ENCODE peak calls at places on chromosomes 12 and 14, in eight cellular contexts. One of them, this sample, is unnamed.

GRCh38 chr12:147242-147641 is 66.7 kb downstream of the SLC6A12 start:
- DNase-seq in psoas muscle: no peak
- DNase-seq in fibroblast of pulmonary artery: no peak
- DNase-seq in AG09319: no peak
- DNase-seq in CD8-positive, alpha-beta T cell: no peak
- DNase-seq in testis: no peak
- DNase-seq in GM20000: no peak
- DNase-seq in AG10803: no peak
- DNase-seq in this sample: no peak

GRCh38 chr12:79546461-79547043 is 144.2 kb downstream of the PAWR start:
- DNase-seq in AG09319: no peak
- DNase-seq in CD8-positive, alpha-beta T cell: no peak
- DNase-seq in psoas muscle: no peak
- DNase-seq in AG10803: no peak
- DNase-seq in testis: no peak
- DNase-seq in fibroblast of pulmonary artery: peak
- DNase-seq in GM20000: no peak
- DNase-seq in this sample: no peak

GRCh38 chr12:80838708-80839107 is 99.0 kb downstream of the LIN7A start:
- DNase-seq in GM20000: no peak
- DNase-seq in fibroblast of pulmonary artery: no peak
- DNase-seq in testis: no peak
- DNase-seq in AG10803: peak
- DNase-seq in CD8-positive, alpha-beta T cell: no peak
- DNase-seq in AG09319: no peak
- DNase-seq in psoas muscle: no peak
- DNase-seq in this sample: no peak

GRCh38 chr12:120892265-120892664 is 11.9 kb downstream of the SPPL3 start:
- DNase-seq in fibroblast of pulmonary artery: no peak
- DNase-seq in psoas muscle: no peak
- DNase-seq in CD8-positive, alpha-beta T cell: no peak
- DNase-seq in GM20000: no peak
- DNase-seq in AG10803: no peak
- DNase-seq in AG09319: no peak
- DNase-seq in testis: peak
- DNase-seq in this sample: no peak

GRCh38 chr14:68749487-68750475 is 43.1 kb downstream of the ZFP36L1 start:
- DNase-seq in AG10803: no peak
- DNase-seq in AG09319: no peak
- DNase-seq in testis: no peak
- DNase-seq in fibroblast of pulmonary artery: peak
- DNase-seq in GM20000: no peak
- DNase-seq in psoas muscle: no peak
- DNase-seq in CD8-positive, alpha-beta T cell: no peak
- DNase-seq in this sample: no peak

GRCh38 chr14:35525695-35526094 is 8.3 kb upstream of the INSM2 start:
- DNase-seq in fibroblast of pulmonary artery: no peak
- DNase-seq in AG09319: no peak
- DNase-seq in GM20000: no peak
- DNase-seq in AG10803: no peak
- DNase-seq in testis: no peak
- DNase-seq in psoas muscle: no peak
- DNase-seq in CD8-positive, alpha-beta T cell: no peak
- DNase-seq in this sample: no peak

GRCh38 chr14:50785506-50786063 is 45.4 kb downstream of the NIN start:
- DNase-seq in psoas muscle: no peak
- DNase-seq in testis: no peak
- DNase-seq in AG09319: no peak
- DNase-seq in CD8-positive, alpha-beta T cell: no peak
- DNase-seq in AG10803: no peak
- DNase-seq in fibroblast of pulmonary artery: no peak
- DNase-seq in GM20000: no peak
- DNase-seq in this sample: peak

GRCh38 chr14:100446572-100446971 is 123.4 kb downstream of the SLC25A47 start:
- DNase-seq in GM20000: no peak
- DNase-seq in testis: peak
- DNase-seq in psoas muscle: no peak
- DNase-seq in AG10803: no peak
- DNase-seq in CD8-positive, alpha-beta T cell: no peak
- DNase-seq in AG09319: no peak
- DNase-seq in fibroblast of pulmonary artery: no peak
- DNase-seq in this sample: no peak

GRCh38 chr12:3015356-3015755 is 56.2 kb downstream of the TEAD4 start:
- DNase-seq in psoas muscle: no peak
- DNase-seq in AG10803: no peak
- DNase-seq in AG09319: no peak
- DNase-seq in GM20000: no peak
- DNase-seq in CD8-positive, alpha-beta T cell: no peak
- DNase-seq in testis: no peak
- DNase-seq in fibroblast of pulmonary artery: no peak
- DNase-seq in this sample: no peak

GRCh38 chr12:54549774-54550451 is 512 bp downstream of the PDE1B start:
- DNase-seq in AG09319: no peak
- DNase-seq in AG10803: peak
- DNase-seq in CD8-positive, alpha-beta T cell: no peak
- DNase-seq in psoas muscle: no peak
- DNase-seq in testis: no peak
- DNase-seq in fibroblast of pulmonary artery: no peak
- DNase-seq in GM20000: no peak
- DNase-seq in this sample: no peak

GRCh38 chr12:132502149-132502881 is 12.4 kb downstream of the FBRSL1 start:
- DNase-seq in CD8-positive, alpha-beta T cell: no peak
- DNase-seq in psoas muscle: no peak
- DNase-seq in AG09319: no peak
- DNase-seq in fibroblast of pulmonary artery: no peak
- DNase-seq in testis: no peak
- DNase-seq in GM20000: no peak
- DNase-seq in AG10803: no peak
- DNase-seq in this sample: no peak

GRCh38 chr12:59151243-59151642 is 230.9 kb upstream of the LRIG3 start:
- DNase-seq in AG09319: no peak
- DNase-seq in psoas muscle: no peak
- DNase-seq in CD8-positive, alpha-beta T cell: no peak
- DNase-seq in AG10803: peak
- DNase-seq in fibroblast of pulmonary artery: peak
- DNase-seq in testis: no peak
- DNase-seq in GM20000: no peak
- DNase-seq in this sample: no peak

GRCh38 chr12:55717397-55718007 is 1.7 kb downstream of the BLOC1S1 start:
- DNase-seq in testis: no peak
- DNase-seq in AG10803: no peak
- DNase-seq in GM20000: no peak
- DNase-seq in CD8-positive, alpha-beta T cell: no peak
- DNase-seq in fibroblast of pulmonary artery: no peak
- DNase-seq in psoas muscle: peak
- DNase-seq in AG09319: no peak
- DNase-seq in this sample: no peak

GRCh38 chr14:55843718-55844403 is 263.9 kb downstream of the KTN1 start:
- DNase-seq in AG10803: peak
- DNase-seq in AG09319: no peak
- DNase-seq in testis: no peak
- DNase-seq in CD8-positive, alpha-beta T cell: no peak
- DNase-seq in psoas muscle: no peak
- DNase-seq in fibroblast of pulmonary artery: peak
- DNase-seq in GM20000: no peak
- DNase-seq in this sample: no peak
- TF ChIP-seq CTCF in AG10803: peak
- TF ChIP-seq CTCF in AG09319: peak
- TF ChIP-seq CTCF in testis: no peak
- TF ChIP-seq CTCF in CD8-positive, alpha-beta T cell: no peak
- TF ChIP-seq CTCF in psoas muscle: peak
- TF ChIP-seq CTCF in fibroblast of pulmonary artery: peak
- TF ChIP-seq CTCF in GM20000: no peak
- TF ChIP-seq CTCF in this sample: peak

DNA sequence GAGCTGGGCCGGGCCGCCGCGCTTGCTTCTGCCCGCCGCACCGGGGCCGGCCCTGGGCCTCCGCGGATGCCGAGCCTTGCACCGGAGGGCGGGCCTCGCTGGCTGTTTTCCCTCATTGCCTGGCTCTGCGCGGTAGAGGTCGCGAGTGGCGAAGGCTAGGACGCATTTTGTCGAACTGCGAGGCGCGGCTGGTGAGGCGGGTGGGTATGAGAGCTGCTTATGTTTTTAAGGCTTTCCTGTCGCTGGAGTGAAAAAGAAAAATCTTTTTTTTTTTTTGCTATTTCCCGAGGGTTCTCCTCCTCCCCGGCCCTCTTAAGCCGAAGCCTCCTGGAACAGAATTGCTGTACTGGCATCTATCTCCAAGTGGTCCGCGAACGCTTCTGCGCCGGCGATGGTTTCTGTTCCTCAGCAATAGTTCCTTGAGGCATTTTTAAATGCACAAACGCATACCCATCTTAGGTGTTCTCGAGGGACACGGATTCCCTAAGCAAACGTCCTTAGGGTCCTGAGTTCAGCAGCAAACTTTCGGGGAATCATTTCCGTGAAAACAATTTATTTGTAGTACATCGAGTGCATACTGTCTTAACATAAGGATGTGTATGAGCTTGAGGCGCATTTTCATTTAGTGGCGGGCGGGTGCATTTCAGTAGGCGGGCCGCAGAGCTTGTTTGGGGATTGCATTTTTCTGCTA is 631 bp downstream of the RESF1 start:
- DNase-seq in psoas muscle: peak
- DNase-seq in AG09319: peak
- DNase-seq in AG10803: peak
- DNase-seq in GM20000: peak
- DNase-seq in testis: peak
- DNase-seq in fibroblast of pulmonary artery: peak
- DNase-seq in CD8-positive, alpha-beta T cell: peak
- DNase-seq in this sample: peak
- TF ChIP-seq CTCF in psoas muscle: no peak
- TF ChIP-seq CTCF in AG09319: peak
- TF ChIP-seq CTCF in AG10803: peak
- TF ChIP-seq CTCF in GM20000: no peak
- TF ChIP-seq CTCF in testis: no peak
- TF ChIP-seq CTCF in fibroblast of pulmonary artery: no peak
- TF ChIP-seq CTCF in CD8-positive, alpha-beta T cell: no peak
- TF ChIP-seq CTCF in this sample: no peak

GRCh38 chr14:80587096-80587724 is 354.3 kb downstream of the CEP128 start:
- DNase-seq in fibroblast of pulmonary artery: peak
- DNase-seq in psoas muscle: no peak
- DNase-seq in GM20000: peak
- DNase-seq in CD8-positive, alpha-beta T cell: no peak
- DNase-seq in AG10803: peak
- DNase-seq in AG09319: peak
- DNase-seq in testis: no peak
- DNase-seq in this sample: no peak
- TF ChIP-seq CTCF in fibroblast of pulmonary artery: peak
- TF ChIP-seq CTCF in psoas muscle: peak
- TF ChIP-seq CTCF in GM20000: no peak
- TF ChIP-seq CTCF in CD8-positive, alpha-beta T cell: peak
- TF ChIP-seq CTCF in AG10803: peak
- TF ChIP-seq CTCF in AG09319: peak
- TF ChIP-seq CTCF in testis: no peak
- TF ChIP-seq CTCF in this sample: peak

DNA sequence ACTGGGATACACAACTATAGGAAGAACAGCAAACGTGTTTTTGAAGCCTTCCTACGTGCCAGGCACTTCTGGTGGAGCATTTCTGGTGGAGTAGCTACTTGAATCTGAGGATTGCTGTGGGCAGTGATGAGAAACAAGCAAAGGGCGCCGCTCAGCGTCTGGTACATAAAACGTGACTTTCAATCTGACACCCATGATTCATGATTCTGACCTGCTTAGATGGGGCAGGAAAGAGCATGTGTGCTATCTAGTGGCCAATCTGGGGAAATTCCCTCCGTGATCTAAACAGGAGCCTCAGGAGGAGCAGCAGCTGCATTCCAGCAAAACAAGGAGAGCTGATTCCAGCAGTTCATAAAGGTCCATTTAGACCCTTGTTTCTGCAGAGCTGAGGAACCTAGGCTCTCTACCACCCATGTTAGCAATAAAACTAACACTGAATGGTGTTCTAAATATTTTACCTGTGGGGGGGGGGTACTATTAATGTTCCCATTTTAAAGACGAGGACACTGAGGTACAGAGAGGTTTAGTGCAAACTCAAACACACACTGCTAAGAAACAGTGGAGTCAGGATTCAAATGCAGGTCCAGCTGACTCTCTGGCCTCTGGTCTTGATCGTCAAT is 37.8 kb downstream of the PAH start:
- DNase-seq in fibroblast of pulmonary artery: peak
- DNase-seq in AG09319: peak
- DNase-seq in psoas muscle: peak
- DNase-seq in CD8-positive, alpha-beta T cell: no peak
- DNase-seq in AG10803: peak
- DNase-seq in GM20000: peak
- DNase-seq in testis: peak
- DNase-seq in this sample: peak
- TF ChIP-seq CTCF in fibroblast of pulmonary artery: no peak
- TF ChIP-seq CTCF in AG09319: peak
- TF ChIP-seq CTCF in psoas muscle: peak
- TF ChIP-seq CTCF in CD8-positive, alpha-beta T cell: no peak
- TF ChIP-seq CTCF in AG10803: peak
- TF ChIP-seq CTCF in GM20000: peak
- TF ChIP-seq CTCF in testis: no peak
- TF ChIP-seq CTCF in this sample: no peak

GRCh38 chr14:77377502-77377844 is 294 bp downstream of the SAMD15 start:
- DNase-seq in CD8-positive, alpha-beta T cell: no peak
- DNase-seq in fibroblast of pulmonary artery: no peak
- DNase-seq in GM20000: no peak
- DNase-seq in testis: no peak
- DNase-seq in AG09319: no peak
- DNase-seq in psoas muscle: no peak
- DNase-seq in AG10803: no peak
- DNase-seq in this sample: no peak

GRCh38 chr14:77375973-77376372 is 921 bp downstream of the TMED8 start:
- DNase-seq in fibroblast of pulmonary artery: no peak
- DNase-seq in testis: no peak
- DNase-seq in GM20000: no peak
- DNase-seq in psoas muscle: no peak
- DNase-seq in AG10803: no peak
- DNase-seq in CD8-positive, alpha-beta T cell: no peak
- DNase-seq in AG09319: no peak
- DNase-seq in this sample: no peak

GRCh38 chr14:77375164-77375950 is 1.5 kb downstream of the TMED8 start:
- DNase-seq in GM20000: peak
- DNase-seq in AG09319: no peak
- DNase-seq in CD8-positive, alpha-beta T cell: no peak
- DNase-seq in testis: no peak
- DNase-seq in psoas muscle: no peak
- DNase-seq in fibroblast of pulmonary artery: no peak
- DNase-seq in AG10803: no peak
- DNase-seq in this sample: no peak

GRCh38 chr14:77376380-77376770 is 519 bp downstream of the TMED8 start:
- DNase-seq in fibroblast of pulmonary artery: no peak
- DNase-seq in AG09319: no peak
- DNase-seq in CD8-positive, alpha-beta T cell: peak
- DNase-seq in GM20000: peak
- DNase-seq in testis: peak
- DNase-seq in psoas muscle: peak
- DNase-seq in AG10803: peak
- DNase-seq in this sample: peak

GRCh38 chr14:77376771-77377501 is at the start of the genes SAMD15 and TMED8:
- DNase-seq in CD8-positive, alpha-beta T cell: peak
- DNase-seq in testis: peak
- DNase-seq in fibroblast of pulmonary artery: peak
- DNase-seq in psoas muscle: peak
- DNase-seq in AG10803: peak
- DNase-seq in AG09319: peak
- DNase-seq in GM20000: peak
- DNase-seq in this sample: peak
- TF ChIP-seq CTCF in CD8-positive, alpha-beta T cell: no peak
- TF ChIP-seq CTCF in testis: peak
- TF ChIP-seq CTCF in fibroblast of pulmonary artery: peak
- TF ChIP-seq CTCF in psoas muscle: peak
- TF ChIP-seq CTCF in AG10803: peak
- TF ChIP-seq CTCF in AG09319: peak
- TF ChIP-seq CTCF in GM20000: no peak
- TF ChIP-seq CTCF in this sample: no peak

GRCh38 chr12:67415473-67415872 is 146.3 kb downstream of the CAND1 start:
- DNase-seq in GM20000: peak
- DNase-seq in AG10803: peak
- DNase-seq in AG09319: no peak
- DNase-seq in psoas muscle: no peak
- DNase-seq in fibroblast of pulmonary artery: peak
- DNase-seq in CD8-positive, alpha-beta T cell: no peak
- DNase-seq in testis: peak
- DNase-seq in this sample: peak
- TF ChIP-seq CTCF in GM20000: no peak
- TF ChIP-seq CTCF in AG10803: peak
- TF ChIP-seq CTCF in AG09319: peak
- TF ChIP-seq CTCF in psoas muscle: peak
- TF ChIP-seq CTCF in fibroblast of pulmonary artery: peak
- TF ChIP-seq CTCF in CD8-positive, alpha-beta T cell: no peak
- TF ChIP-seq CTCF in testis: peak
- TF ChIP-seq CTCF in this sample: no peak

This sample was measured in endothelial cell.